ENCODE peak calls at places on chromosomes 5 and 9, in nine cellular contexts. J is fibroblast of lung, T is astrocyte, S is PC-9, F is neural progenitor cell, Y is hepatocyte, L is endothelial cell of umbilical vein, O is A673, B is HCT116. A is an unnamed sample.

GRCh38 chr9:108836319-108836718 is 19.5 kb downstream of the ACTL7B start:
- DNase-seq in T (no peak), B (no peak), L (no peak), F (no peak), J (no peak), Y (no peak), O (no peak), S (no peak), A (no peak)

GRCh38 chr9:127557466-127557869 is 54.6 kb upstream of the STXBP1 start:
- DNase-seq in S (peak), Y (peak), B (no peak), O (peak), L (no peak), J (no peak), T (no peak), F (peak), A (no peak)

GRCh38 chr9:128786681-128787582 is at the start of gene TBC1D13:
- DNase-seq in L (peak), T (peak), S (peak), O (peak), J (peak), F (peak), B (peak), Y (peak), A (no peak)

GRCh38 chr9:1366300-1366699 is 316.1 kb downstream of the DMRT2 start:
- DNase-seq in S (no peak), J (no peak), B (no peak), F (no peak), T (no peak), O (no peak), L (no peak), Y (no peak), A (no peak)

GRCh38 chr9:112884086-112884485 is 6.6 kb downstream of the SLC46A2 start:
- DNase-seq in F (no peak), O (no peak), J (peak), B (no peak), L (peak), Y (peak), S (peak), T (peak), A (no peak)

GRCh38 chr9:2787065-2787464 is 56.8 kb downstream of the PUM3 start:
- DNase-seq in O (no peak), F (no peak), Y (no peak), S (no peak), T (peak), L (no peak), B (no peak), J (peak), A (no peak)

GRCh38 chr5:113359419-113359818 is 75.4 kb downstream of the TSSK1B start:
- DNase-seq in S (no peak), O (no peak), Y (no peak), F (no peak), L (peak), J (peak), T (peak), B (no peak), A (no peak)

GRCh38 chr5:164355267-164355830 is 849.9 kb downstream of the MAT2B start:
- DNase-seq in O (no peak), F (no peak), J (peak), B (no peak), L (peak), S (no peak), Y (no peak), T (peak), A (no peak)

GRCh38 chr9:81028504-81028903 is 660.8 kb downstream of the TLE1 start:
- DNase-seq in L (peak), B (peak), O (no peak), T (peak), Y (no peak), J (peak), F (no peak), S (peak), A (no peak)

GRCh38 chr5:146213210-146213838 is 9.9 kb downstream of the RBM27 start:
- DNase-seq in B (no peak), S (no peak), L (peak), F (no peak), Y (peak), T (peak), J (peak), O (peak), A (peak)

GRCh38 chr5:141516648-141517025 is 27.8 kb downstream of the PCDHGC5 start:
- DNase-seq in F (no peak), B (no peak), O (no peak), S (no peak), T (no peak), Y (no peak), J (no peak), L (no peak), A (no peak)

GRCh38 chr9:656918-657583 is 184.4 kb upstream of the DMRT1 start:
- DNase-seq in L (no peak), T (no peak), Y (no peak), J (no peak), F (no peak), O (no peak), B (no peak), S (no peak), A (no peak)

GRCh38 chr9:75175395-75175794 is 87.1 kb downstream of the OSTF1 start:
- DNase-seq in F (no peak), O (no peak), L (no peak), S (no peak), J (no peak), T (no peak), B (no peak), Y (no peak), A (no peak)

GRCh38 chr5:126503602-126504104 is 80.4 kb downstream of the GRAMD2B start:
- DNase-seq in T (peak), O (no peak), Y (no peak), B (no peak), S (no peak), L (peak), F (no peak), J (peak), A (no peak)

GRCh38 chr5:64811050-64811640 is 42.4 kb downstream of the CWC27 start:
- DNase-seq in T (peak), O (peak), S (no peak), Y (peak), J (peak), L (peak), F (peak), B (peak), A (peak)

GRCh38 chr5:166758151-166758550 is 1533.3 kb upstream of the WWC1 start:
- DNase-seq in F (no peak), L (no peak), T (no peak), B (no peak), J (no peak), S (no peak), Y (no peak), O (no peak), A (no peak)

GRCh38 chr5:157865844-157866243 is 6.9 kb upstream of the CLINT1 start:
- DNase-seq in J (peak), S (peak), Y (peak), F (no peak), B (no peak), L (no peak), T (no peak), O (no peak), A (no peak)

GRCh38 chr9:132460240-132460639 is 50.2 kb downstream of the CFAP77 start:
- DNase-seq in Y (no peak), F (no peak), B (no peak), S (no peak), T (no peak), O (no peak), J (no peak), L (no peak), A (no peak)

GRCh38 chr9:110125207-110125751 is 82.7 kb downstream of the C9orf152 start:
- DNase-seq in T (peak), B (no peak), S (no peak), O (no peak), J (peak), F (peak), L (peak), Y (peak), A (no peak)

GRCh38 chr9:127341152-127341551 is 55.8 kb upstream of the SLC2A8 start:
- DNase-seq in S (no peak), Y (no peak), J (no peak), F (no peak), B (no peak), O (no peak), T (no peak), L (no peak), A (no peak)

GRCh38 chr5:112420111-112420864 is 1.2 kb upstream of the EPB41L4A start:
- DNase-seq in L (peak), J (peak), F (peak), Y (peak), T (peak), S (peak), B (peak), O (peak), A (no peak)

GRCh38 chr5:52139888-52140580 is 647.7 kb upstream of the ITGA1 start:
- DNase-seq in L (peak), J (no peak), B (no peak), F (no peak), O (peak), Y (no peak), T (no peak), S (no peak), A (no peak)

GRCh38 chr5:157870837-157871834 is 12.2 kb upstream of the CLINT1 start:
- DNase-seq in T (peak), O (peak), Y (peak), S (peak), L (peak), J (peak), F (no peak), B (peak), A (no peak)

GRCh38 chr5:103808464-103809106 is 246.0 kb upstream of the NUDT12 start:
- DNase-seq in F (peak), S (no peak), J (peak), L (peak), Y (peak), T (peak), O (peak), B (peak), A (peak)

GRCh38 chr9:36461341-36461740 is 61.3 kb upstream of the RNF38 start:
- DNase-seq in O (no peak), S (no peak), B (no peak), L (no peak), Y (no peak), F (no peak), T (peak), J (peak), A (no peak)

GRCh38 chr9:33125871-33126822 is 41.0 kb downstream of the B4GALT1 start:
- DNase-seq in T (peak), L (no peak), O (no peak), S (no peak), F (no peak), J (peak), Y (peak), B (no peak), A (no peak)

GRCh38 chr5:93578813-93579560 is 2.0 kb downstream of the NR2F1-AS1 start:
- DNase-seq in F (peak), O (peak), B (no peak), S (peak), L (peak), Y (no peak), T (peak), J (peak), A (no peak)
- TF ChIP-seq EZH2 in F (no peak), O (no peak), B (no peak), S (no peak), L (no peak), Y (no peak), T (no peak), J (no peak), A (no peak)

GRCh38 chr5:1006656-1007071 is 1.9 kb upstream of the NKD2 start:
- DNase-seq in T (no peak), S (no peak), L (no peak), B (no peak), Y (no peak), F (no peak), O (no peak), J (no peak), A (no peak)

GRCh38 chr5:1004598-1005361 is 3.8 kb upstream of the NKD2 start:
- DNase-seq in T (no peak), S (no peak), Y (peak), J (peak), F (peak), B (no peak), O (peak), L (peak), A (no peak)

GRCh38 chr5:1007221-1007680 is 1.4 kb upstream of the NKD2 start:
- DNase-seq in B (no peak), F (no peak), T (no peak), J (no peak), L (no peak), Y (no peak), S (no peak), O (no peak), A (no peak)

GRCh38 chr5:1005904-1006655 is 2.5 kb upstream of the NKD2 start:
- DNase-seq in S (no peak), Y (no peak), L (no peak), F (no peak), T (no peak), O (no peak), J (no peak), B (no peak), A (no peak)

DNA sequence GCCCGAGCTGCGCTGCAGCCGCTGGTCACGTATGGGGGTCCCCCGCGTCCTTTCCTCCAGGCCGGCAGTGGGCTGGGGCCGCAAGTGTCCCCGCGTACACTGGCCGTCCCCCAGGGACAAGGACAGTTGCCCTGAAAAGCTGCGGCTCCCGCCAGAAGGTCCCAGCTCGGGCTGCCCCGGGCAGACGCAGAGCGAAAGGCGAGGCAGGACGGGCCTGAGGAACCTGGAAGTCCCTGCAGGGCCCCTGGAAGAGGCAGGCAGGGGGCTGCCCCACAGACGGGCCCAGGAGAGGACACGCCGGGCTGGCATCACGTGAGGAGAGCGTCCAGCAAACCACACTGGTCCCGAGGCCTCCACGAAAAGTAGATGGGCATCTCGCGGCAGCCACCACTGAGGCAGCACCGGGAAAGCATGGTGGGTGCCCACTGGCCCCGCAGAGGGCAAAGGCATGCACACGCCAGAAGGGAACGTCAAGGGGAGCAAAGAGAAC is 3.2 kb upstream of the NKD2 start:
- DNase-seq in J (no peak), F (no peak), Y (no peak), S (no peak), O (no peak), B (no peak), L (no peak), T (no peak), A (no peak)
- TF ChIP-seq EZH2 in J (no peak), F (peak), Y (no peak), S (no peak), O (no peak), B (no peak), L (peak), T (peak), A (no peak)

GRCh38 chr9:124000161-124000783 is 11.3 kb upstream of the LHX2 start:
- DNase-seq in S (no peak), L (no peak), Y (no peak), B (no peak), F (peak), J (no peak), O (no peak), T (no peak), A (no peak)
- TF ChIP-seq EZH2 in S (peak), L (peak), Y (no peak), B (no peak), F (no peak), J (peak), O (peak), T (peak), A (peak)

DNA sequence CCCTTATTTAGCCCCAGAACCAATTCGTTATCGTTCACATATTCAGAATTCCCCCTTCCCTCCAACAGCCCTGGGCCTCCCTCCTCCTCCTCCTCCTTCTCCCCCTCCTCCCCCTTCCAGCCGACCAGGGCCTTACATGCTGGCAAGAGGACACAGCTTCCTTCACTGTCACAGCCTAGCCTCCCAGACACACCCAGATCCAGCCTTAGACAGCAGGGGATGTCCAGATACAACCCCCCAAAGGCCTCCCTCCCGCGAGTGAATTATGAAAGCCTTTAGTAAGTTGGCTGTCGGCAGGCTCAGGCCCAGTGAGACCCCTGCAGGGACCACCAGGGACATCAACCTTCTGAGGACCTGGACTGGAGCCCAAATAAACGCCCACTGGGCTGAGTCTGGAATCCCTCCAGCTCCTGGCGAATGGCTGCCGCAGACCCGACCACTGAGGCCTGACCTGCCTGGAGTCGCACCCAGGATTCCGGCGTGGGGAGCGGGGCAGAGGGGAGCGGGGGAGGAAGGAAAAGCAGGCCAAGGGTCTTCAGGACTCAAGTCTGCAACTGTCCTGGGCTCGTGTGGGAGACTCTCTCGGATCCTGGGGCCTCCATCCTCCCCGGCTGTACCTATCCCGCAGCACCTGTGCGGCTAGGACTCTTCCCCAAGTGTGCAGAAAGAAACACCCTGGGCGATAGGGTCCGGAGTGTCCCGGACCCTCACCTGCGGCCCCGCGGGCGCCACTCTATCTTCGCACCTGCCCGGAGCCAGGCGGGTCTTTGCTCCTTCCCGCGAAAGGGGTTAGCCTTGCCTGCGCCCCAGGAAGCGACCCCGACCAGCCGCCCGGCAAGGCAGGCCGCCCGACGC is 735 bp downstream of the SEPTIN8 start:
- DNase-seq in T (peak), Y (peak), L (peak), F (peak), J (peak), S (no peak), B (no peak), O (peak), A (no peak)
- TF ChIP-seq EZH2 in T (no peak), Y (no peak), L (no peak), F (no peak), J (no peak), S (no peak), B (no peak), O (no peak), A (no peak)

DNA sequence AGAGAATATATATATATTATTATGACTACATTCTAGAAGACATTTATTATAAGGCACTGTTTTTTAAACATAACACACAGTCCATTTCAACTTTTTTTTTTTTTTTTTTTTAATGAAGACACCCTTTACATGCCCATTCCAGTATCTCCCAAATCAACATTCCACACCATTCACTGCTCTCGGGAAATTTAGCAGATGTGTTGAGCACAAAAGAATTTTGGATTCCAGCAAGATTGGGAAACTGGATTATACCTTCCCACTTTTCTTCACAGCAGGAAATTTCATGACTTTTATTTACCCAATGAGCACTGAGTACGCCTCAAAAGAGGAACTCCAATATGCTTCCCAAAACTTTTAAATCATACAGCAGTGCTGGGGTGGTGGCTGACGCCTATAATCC is 333.6 kb upstream of the DAB2 start:
- DNase-seq in S (no peak), J (no peak), B (no peak), F (no peak), Y (no peak), L (no peak), T (no peak), O (no peak), A (no peak)
- TF ChIP-seq EZH2 in S (no peak), J (no peak), B (no peak), F (no peak), Y (no peak), L (no peak), T (no peak), O (no peak), A (no peak)